ENCODE peak calls at places on chromosomes 6 and 20, in nine cellular contexts. J is stimulated activated CD4-positive, alpha-beta T cell treated with anti-CD3 and anti-CD28 coated beads, Interleukin-12 subunit alpha, Interleukin-12 subunit beta, amount 100 ng/mL, for 4 hours; U is cardiac septum; W is nephron progenitor cell; M is lung; K is NCI-H1092; D is stimulated activated naive CD8-positive, alpha-beta T cell treated with anti-CD3 and anti-CD28 coated beads, Interleukin-15, Interleukin-2, amounts not matched to agents 100 U/mL and 50 U/mL, for 24 hours; A is heart right ventricle; Q is neuronal stem cell. H is an unnamed sample.

GRCh38 chr6:170091000-170091638 is 199.8 kb downstream of the DLL1 start:
- DNase-seq in J (no peak), U (peak), W (no peak), M (no peak), K (no peak), D (no peak), A (peak), Q (no peak), H (no peak)

GRCh38 chr20:9276964-9277363 is 208.1 kb downstream of the PLCB4 start:
- DNase-seq in J (no peak), U (no peak), W (no peak), M (no peak), K (no peak), D (no peak), A (no peak), Q (no peak), H (no peak)

GRCh38 chr6:96814581-96814980 is 22.7 kb downstream of the GPR63 start:
- DNase-seq in J (no peak), U (no peak), W (no peak), M (no peak), K (no peak), D (no peak), A (no peak), Q (no peak), H (no peak)

GRCh38 chr6:30234361-30234760 is 21.2 kb upstream of the TRIM26 start:
- DNase-seq in J (no peak), U (no peak), W (no peak), M (no peak), K (no peak), D (no peak), A (no peak), Q (no peak), H (no peak)

GRCh38 chr6:139982652-139983051 is 608.2 kb upstream of the CITED2 start:
- DNase-seq in J (no peak), U (no peak), W (no peak), M (no peak), K (no peak), D (no peak), A (no peak), Q (no peak), H (no peak)

GRCh38 chr20:52747736-52748135 is 224.4 kb upstream of the TSHZ2 start:
- DNase-seq in J (no peak), U (no peak), W (peak), M (no peak), K (no peak), D (no peak), A (peak), Q (peak), H (no peak)

GRCh38 chr6:166027761-166028160 is 139.9 kb downstream of the TBXT start:
- DNase-seq in J (no peak), U (no peak), W (no peak), M (no peak), K (no peak), D (no peak), A (no peak), Q (no peak), H (no peak)

GRCh38 chr6:106512048-106512957 is 117.0 kb downstream of the RTN4IP1 start:
- DNase-seq in J (peak), U (peak), W (peak), M (peak), K (no peak), D (peak), A (peak), Q (peak), H (no peak)

GRCh38 chr20:62088258-62089127 is 22.8 kb upstream of the TAF4 start:
- DNase-seq in J (no peak), U (no peak), W (no peak), M (no peak), K (no peak), D (no peak), A (no peak), Q (no peak), H (peak)

GRCh38 chr6:3053231-3053508 is 15.1 kb upstream of the RIPK1 start:
- DNase-seq in J (no peak), U (no peak), W (no peak), M (no peak), K (no peak), D (no peak), A (no peak), Q (no peak), H (no peak)

GRCh38 chr6:132763269-132763668 is 5.6 kb upstream of the VNN2 start:
- DNase-seq in J (peak), U (no peak), W (no peak), M (no peak), K (no peak), D (peak), A (peak), Q (no peak), H (no peak)

GRCh38 chr6:70215460-70215859 is 87.4 kb downstream of the COL9A1 start:
- DNase-seq in J (no peak), U (no peak), W (no peak), M (no peak), K (no peak), D (no peak), A (no peak), Q (no peak), H (no peak)

GRCh38 chr20:38145094-38146075 is 19.7 kb downstream of the TGM2 start:
- DNase-seq in J (no peak), U (no peak), W (no peak), M (no peak), K (no peak), D (no peak), A (no peak), Q (no peak), H (no peak)

GRCh38 chr6:109449789-109450673 is 5.5 kb downstream of the MICAL1 start:
- DNase-seq in J (no peak), U (no peak), W (no peak), M (peak), K (no peak), D (no peak), A (no peak), Q (no peak), H (no peak)

H was measured in HCT116.